ENCODE peak calls at places on chromosomes 16 and 17, in four cellular contexts. F, D, R and M are unnamed samples.
A peak's percentile ranks its signal among the peaks of the same experiment; 100 is the strongest.

GRCh38 chr17:41781404-41782110 is 5.0 kb downstream of the JUP start:
- DNase-seq in F (no peak), D (no peak), R (no peak), M (peak; percentile 54)

GRCh38 chr17:61589990-61590389 is 1.0 kb downstream of the NACA2 start:
- DNase-seq in F (no peak), D (no peak), R (no peak), M (no peak)

GRCh38 chr17:9408381-9408780 is 167.2 kb downstream of the STX8 start:
- DNase-seq in F (peak; percentile 47), D (no peak), R (no peak), M (no peak)

GRCh38 chr17:37678036-37678435 is 34.8 kb upstream of the DDX52 start:
- DNase-seq in F (no peak), D (no peak), R (no peak), M (no peak)

GRCh38 chr16:58002411-58002790 is 1.2 kb downstream of the USB1 start:
- DNase-seq in F (no peak), D (no peak), R (peak; percentile 42), M (no peak)

GRCh38 chr17:76197911-76198310 is 42.4 kb downstream of the RNF157 start:
- DNase-seq in F (no peak), D (no peak), R (no peak), M (peak; percentile 63)

GRCh38 chr16:87707097-87707496 is 58.7 kb downstream of the KLHDC4 start:
- DNase-seq in F (no peak), D (peak; percentile 52), R (peak; percentile 51), M (no peak)

GRCh38 chr17:49687878-49688491 is 10.1 kb upstream of the SPOP start:
- DNase-seq in F (peak; percentile 42), D (no peak), R (no peak), M (no peak)

GRCh38 chr17:18008496-18009268 is 30.3 kb downstream of the ATPAF2 start:
- DNase-seq in F (no peak), D (no peak), R (no peak), M (no peak)

GRCh38 chr17:29771561-29771960 is 148.8 kb upstream of the CORO6 start:
- DNase-seq in F (no peak), D (no peak), R (no peak), M (no peak)

GRCh38 chr17:1545618-1546017 is 17.0 kb downstream of the PITPNA start:
- DNase-seq in F (no peak), D (no peak), R (no peak), M (no peak)

GRCh38 chr16:67163903-67164558 is 514 bp upstream of the HSF4 start:
- DNase-seq in F (no peak), D (peak; percentile 48), R (peak; percentile 78), M (no peak)

GRCh38 chr17:76884995-76885896 is 17.0 kb downstream of the MGAT5B start:
- DNase-seq in F (no peak), D (no peak), R (peak; percentile 7), M (no peak)

GRCh38 chr17:57534863-57535651 is 210.0 kb downstream of the CCDC182 start:
- DNase-seq in F (no peak), D (no peak), R (no peak), M (no peak)

GRCh38 chr16:9957002-9957401 is 225.2 kb downstream of the GRIN2A start:
- DNase-seq in F (no peak), D (no peak), R (no peak), M (no peak)

GRCh38 chr17:80220709-80221215 is 535 bp downstream of the SLC26A11 start:
- DNase-seq in F (peak; percentile 22), D (peak; percentile 52), R (peak; percentile 63), M (no peak)

GRCh38 chr16:87420401-87421368 is 28.5 kb downstream of the MAP1LC3B start:
- DNase-seq in F (no peak), D (no peak), R (no peak), M (no peak)

GRCh38 chr16:4319454-4319853 is 3.6 kb downstream of the GLIS2 start:
- DNase-seq in F (no peak), D (no peak), R (peak; percentile 70), M (no peak)

GRCh38 chr17:44314524-44314868 is 6.1 kb downstream of the RUNDC3A start:
- DNase-seq in F (no peak), D (no peak), R (no peak), M (no peak)

GRCh38 chr17:59346876-59347407 is 15.5 kb downstream of the YPEL2 start:
- DNase-seq in F (no peak), D (no peak), R (no peak), M (no peak)

GRCh38 chr17:65177901-65178300 is 40.7 kb downstream of the RGS9 start:
- DNase-seq in F (peak; percentile 66), D (no peak), R (no peak), M (no peak)

GRCh38 chr17:58679263-58680037 is 12.4 kb downstream of the TEX14 start:
- DNase-seq in F (peak; percentile 42), D (no peak), R (no peak), M (no peak)

GRCh38 chr16:86761117-86761971 is 183.0 kb downstream of the FOXL1 start:
- DNase-seq in F (peak; percentile 81), D (peak; percentile 81), R (no peak), M (peak; percentile 69)

GRCh38 chr17:8120520-8121443 is 2.5 kb upstream of the ALOXE3 start:
- DNase-seq in F (peak; percentile 76), D (peak; percentile 87), R (peak; percentile 91), M (no peak)

GRCh38 chr16:87823146-87823929 is 46.0 kb downstream of the SLC7A5 start:
- DNase-seq in F (no peak), D (peak; percentile 52), R (no peak), M (no peak)

GRCh38 chr17:82922646-82923045 is 82.8 kb upstream of the ZNF750 start:
- DNase-seq in F (no peak), D (no peak), R (peak; percentile 72), M (no peak)

GRCh38 chr17:78019367-78019975 is 61.0 kb downstream of the TNRC6C start:
- DNase-seq in F (peak; percentile 73), D (no peak), R (no peak), M (no peak)
- TF ChIP-seq CTCF in F (peak; percentile 56), D (peak; percentile 67), R (peak; percentile 36), M (peak; percentile 71)

DNA sequence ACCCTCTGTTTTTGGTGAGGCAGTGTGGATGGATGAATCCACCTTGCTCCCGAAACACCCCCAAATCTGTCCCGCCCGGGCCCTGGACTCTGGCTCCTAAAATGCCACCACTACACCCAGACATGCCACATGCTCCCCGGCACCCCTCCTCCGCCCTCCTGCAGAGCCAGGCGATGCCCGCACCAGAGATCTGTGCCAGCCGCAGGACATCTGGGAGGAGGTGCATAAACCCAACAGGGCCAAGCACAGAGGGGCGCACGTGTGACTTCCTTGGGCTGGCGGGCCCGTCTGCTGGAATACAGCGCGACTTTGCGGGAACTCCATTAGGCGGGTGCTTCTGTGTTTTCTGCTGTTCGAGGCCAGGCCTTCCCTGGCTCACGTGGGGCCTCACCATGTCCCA is 14.2 kb upstream of the ACSF3 start:
- DNase-seq in F (no peak), D (no peak), R (peak; percentile 54), M (no peak)
- TF ChIP-seq CTCF in F (no peak), D (no peak), R (no peak), M (no peak)

GRCh38 chr16:76854234-76854633 is 336.8 kb upstream of the MON1B start:
- DNase-seq in F (peak; percentile 22), D (no peak), R (no peak), M (no peak)
- TF ChIP-seq CTCF in F (peak; percentile 53), D (peak; percentile 24), R (no peak), M (peak; percentile 27)

DNA sequence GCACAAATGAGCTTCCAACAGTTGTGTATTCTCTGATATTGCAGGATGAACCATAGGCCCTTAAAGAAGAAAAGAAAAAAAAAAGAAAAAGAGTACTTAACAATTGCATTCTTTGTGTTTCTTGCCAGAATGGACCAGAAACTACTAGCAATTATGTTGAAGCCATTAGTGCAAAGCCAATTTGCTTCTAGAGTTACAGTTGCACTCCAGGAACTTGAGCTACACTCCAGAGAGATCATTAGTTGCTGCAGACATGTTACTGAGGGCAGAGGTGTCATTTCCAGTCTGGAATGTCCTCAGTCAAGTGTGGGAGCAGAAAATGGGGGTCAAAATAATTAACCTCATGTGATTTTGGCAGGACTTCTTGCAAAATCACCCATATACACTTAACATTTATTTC is 85.6 kb upstream of the CCL2 start:
- DNase-seq in F (no peak), D (no peak), R (no peak), M (no peak)
- TF ChIP-seq CTCF in F (no peak), D (no peak), R (no peak), M (no peak)

GRCh38 chr17:81340606-81341346 is 45.7 kb upstream of the SLC38A10 start:
- DNase-seq in F (peak; percentile 19), D (no peak), R (peak; percentile 77), M (no peak)

GRCh38 chr17:81338301-81339179 is 43.4 kb upstream of the SLC38A10 start:
- DNase-seq in F (peak; percentile 19), D (no peak), R (peak; percentile 77), M (no peak)

GRCh38 chr17:81341347-81342061 is 46.4 kb upstream of the SLC38A10 start:
- DNase-seq in F (no peak), D (peak; percentile 58), R (peak; percentile 83), M (no peak)

GRCh38 chr17:81339180-81339501 is 44.0 kb upstream of the SLC38A10 start:
- DNase-seq in F (no peak), D (peak; percentile 38), R (no peak), M (no peak)

DNA sequence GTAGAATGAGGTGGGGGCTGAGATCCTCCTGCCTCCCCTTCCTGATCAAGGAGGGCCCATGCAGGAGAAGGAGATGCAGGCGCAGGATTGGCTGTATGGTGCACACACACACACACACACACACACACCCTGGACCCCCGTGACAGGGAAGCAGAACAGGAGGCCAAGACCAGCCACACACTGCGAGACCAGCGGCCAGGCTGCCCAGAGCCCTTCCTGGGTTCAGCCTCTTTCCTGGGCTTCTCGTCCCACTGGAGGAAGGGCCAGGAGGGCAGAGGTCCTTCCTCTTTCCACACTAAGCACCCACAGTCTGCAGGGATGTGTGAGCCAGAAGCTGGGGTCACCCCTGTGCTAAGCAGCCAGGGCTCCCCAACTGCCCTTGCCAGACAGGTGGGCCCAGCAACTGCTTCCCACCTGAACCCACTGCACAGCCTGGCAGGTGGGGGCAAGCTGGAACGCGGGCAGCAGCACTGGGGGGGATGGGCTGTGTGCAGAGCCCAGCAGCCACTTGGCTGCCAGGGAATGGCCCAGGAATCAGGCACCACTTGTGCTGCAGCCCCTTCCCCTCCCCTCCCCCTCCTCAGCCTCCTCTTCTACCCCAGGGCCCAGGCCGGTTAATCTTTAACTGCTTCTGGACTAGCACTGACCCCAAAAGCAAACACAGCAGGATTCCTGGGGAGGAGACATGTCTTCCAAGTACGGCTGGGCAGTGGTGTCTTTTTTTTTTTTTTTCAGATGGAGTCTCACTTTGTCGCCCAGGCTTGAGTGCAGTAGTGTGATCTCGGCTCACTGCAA is 44.6 kb upstream of the SLC38A10 start:
- DNase-seq in F (no peak), D (peak; percentile 61), R (peak; percentile 81), M (no peak)
- TF ChIP-seq CTCF in F (no peak), D (no peak), R (no peak), M (no peak)

DNA sequence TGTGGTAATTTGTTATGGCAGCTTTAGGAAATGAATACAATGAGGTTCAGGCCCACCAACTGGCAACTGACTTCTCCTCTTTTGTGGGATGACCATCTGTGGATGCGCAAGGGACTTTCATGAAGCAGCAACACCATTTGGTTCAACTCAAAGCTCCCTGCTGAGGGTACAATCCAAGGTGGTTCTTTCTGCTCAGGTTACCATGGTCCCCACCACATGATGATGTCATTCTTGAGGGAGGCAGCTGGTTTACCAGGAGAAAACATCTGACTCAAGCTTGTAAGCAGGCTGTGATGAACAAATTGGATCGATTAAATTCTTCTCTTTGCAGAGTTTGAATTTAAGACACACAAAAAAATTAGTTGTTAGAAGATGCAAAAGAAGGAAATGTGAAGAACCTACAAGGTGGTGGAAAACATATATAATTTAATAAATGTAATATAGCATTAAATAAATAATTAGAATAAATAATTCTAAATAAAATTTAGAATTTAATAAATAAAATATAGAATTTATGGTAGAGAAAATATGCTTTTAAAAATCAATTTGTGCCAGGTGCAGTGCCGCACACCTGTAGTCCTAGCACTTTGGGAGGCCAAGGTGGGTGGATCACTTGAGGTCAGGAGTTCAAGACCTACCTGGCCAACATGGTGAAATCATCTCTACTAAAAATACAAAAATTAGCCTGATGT is 67.6 kb upstream of the ANKFN1 start:
- DNase-seq in F (no peak), D (no peak), R (no peak), M (no peak)
- TF ChIP-seq CTCF in F (no peak), D (no peak), R (no peak), M (no peak)